ENCODE peak calls at places on chromosomes 5 and 9, in seven cellular contexts. T is H1, Y is K562, S is GM12878, F is HepG2, X is HCT116, G is SK-N-SH. Q is an unnamed sample.

GRCh38 chr5:25056846-25057245 is 412.1 kb upstream of the CDH10 start:
- DNase-seq in X (no peak), G (no peak), F (no peak), T (no peak), S (no peak), Y (no peak), Q (no peak)

GRCh38 chr5:173775261-173775660 is 112.9 kb upstream of the CPEB4 start:
- DNase-seq in F (no peak), Y (no peak), S (no peak), T (no peak), X (no peak), G (no peak), Q (no peak)

GRCh38 chr9:124450241-124450924 is at the start of gene ADGRD2:
- DNase-seq in Y (peak), T (peak), F (no peak), X (no peak), G (peak), S (no peak), Q (peak)

GRCh38 chr5:115542651-115543364 is 1.8 kb downstream of the FEM1C start:
- DNase-seq in G (no peak), Y (no peak), F (no peak), T (no peak), X (no peak), S (no peak), Q (no peak)

GRCh38 chr9:72949918-72950325 is 2.9 kb downstream of the ALDH1A1 start:
- DNase-seq in S (no peak), T (no peak), G (no peak), F (no peak), Y (no peak), X (no peak), Q (no peak)

GRCh38 chr9:13800776-13801175 is 513.2 kb downstream of the NFIB start:
- DNase-seq in S (no peak), X (no peak), Y (no peak), G (no peak), F (no peak), T (no peak), Q (no peak)

GRCh38 chr9:136949239-136949816 is 2.7 kb upstream of the LCN12 start:
- DNase-seq in T (no peak), G (no peak), Y (no peak), X (no peak), S (no peak), F (peak), Q (no peak)

GRCh38 chr9:110880123-110880522 is 158.1 kb downstream of the LPAR1 start:
- DNase-seq in S (no peak), T (no peak), X (no peak), F (no peak), G (no peak), Y (no peak), Q (no peak)

GRCh38 chr5:180790020-180790419 is 12.6 kb downstream of the MGAT1 start:
- DNase-seq in Y (no peak), T (peak), G (no peak), X (no peak), F (peak), S (no peak), Q (no peak)

GRCh38 chr5:88092938-88093635 is 175.6 kb downstream of the TMEM161B start:
- DNase-seq in S (no peak), F (no peak), T (no peak), X (no peak), Y (no peak), G (peak), Q (peak)

GRCh38 chr5:157611571-157612067 is 36.0 kb upstream of the ADAM19 start:
- DNase-seq in T (no peak), X (no peak), Y (no peak), S (peak), G (no peak), F (no peak), Q (no peak)

GRCh38 chr9:14722391-14723035 is at the start of gene CER1:
- DNase-seq in X (no peak), S (no peak), Y (no peak), T (peak), G (no peak), F (no peak), Q (peak)

GRCh38 chr5:181167814-181168488 is 20.6 kb downstream of the OR2V2 start:
- DNase-seq in S (no peak), X (no peak), Y (peak), F (no peak), G (peak), T (peak), Q (no peak)

GRCh38 chr5:88724201-88724600 is 158.8 kb downstream of the MEF2C start:
- DNase-seq in S (no peak), Y (no peak), X (peak), T (no peak), F (no peak), G (no peak), Q (no peak)

GRCh38 chr5:28542968-28543367 is 1504.6 kb upstream of the CDH9 start:
- DNase-seq in T (no peak), X (no peak), F (no peak), G (no peak), Y (no peak), S (no peak), Q (no peak)

GRCh38 chr5:29777373-29777772 is 1416.1 kb upstream of the CDH6 start:
- DNase-seq in X (no peak), T (no peak), F (no peak), S (no peak), Y (no peak), G (no peak), Q (no peak)

DNA sequence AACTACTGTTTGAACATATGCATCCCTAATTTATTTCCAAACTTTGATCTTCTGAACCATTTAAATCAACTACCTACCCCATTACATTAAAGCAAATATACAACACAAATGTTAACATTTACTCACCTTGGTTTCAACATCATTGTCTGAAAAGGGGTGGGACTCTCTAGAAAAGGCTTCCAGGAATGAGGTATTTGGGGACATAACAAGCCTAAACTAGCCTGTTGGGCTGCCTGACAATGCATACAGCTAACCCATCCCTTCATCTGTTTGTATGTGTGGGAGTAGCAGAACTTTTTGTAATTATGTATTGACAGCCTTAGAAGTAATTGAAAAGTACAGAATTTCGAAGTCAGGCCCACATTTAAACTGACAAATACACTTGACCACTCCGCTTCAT is 2225.9 kb upstream of the C9orf72 start:
- DNase-seq in F (peak), X (no peak), G (no peak), Y (no peak), T (no peak), S (no peak), Q (no peak)
- TF ChIP-seq YY1 in F (no peak), X (no peak), G (no peak), Y (no peak), T (no peak), S (no peak), Q (no peak)

DNA sequence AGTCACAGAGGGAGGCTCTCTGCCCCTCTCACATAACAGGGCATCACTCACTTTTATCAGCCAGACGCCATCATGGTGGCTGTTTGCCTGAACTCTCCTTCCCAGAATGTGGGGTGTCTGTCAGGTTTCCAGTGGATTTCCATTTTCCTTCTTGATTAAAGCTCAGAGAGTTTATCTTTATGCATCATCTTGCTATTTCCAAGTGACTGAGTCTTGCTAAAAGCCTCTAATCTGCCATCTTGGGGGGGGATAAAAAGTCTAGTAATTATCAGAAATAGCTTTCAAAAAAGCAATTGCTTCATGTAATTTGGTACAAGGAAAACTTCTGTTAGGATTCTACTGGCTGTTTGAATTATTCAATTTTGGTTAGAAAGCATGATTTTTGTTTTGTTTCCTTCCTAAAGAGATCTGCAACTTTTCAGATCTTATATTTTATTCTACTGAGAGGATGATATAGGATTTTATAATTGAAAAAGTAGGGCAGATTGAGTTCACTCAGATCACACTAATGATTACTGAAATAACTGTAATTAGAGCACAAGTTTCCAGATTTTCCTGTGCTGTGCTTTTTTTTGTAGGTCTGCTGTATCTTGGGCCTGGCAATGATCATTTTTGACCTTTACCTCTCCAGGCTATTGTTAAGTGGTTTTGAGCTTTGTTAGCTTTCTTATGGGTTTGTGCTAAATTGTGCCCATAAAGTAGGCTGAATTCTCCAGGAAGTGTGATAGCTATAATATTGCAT is 661.5 kb downstream of the TLE4 start:
- DNase-seq in S (no peak), T (no peak), F (no peak), G (peak), Y (no peak), X (no peak), Q (no peak)
- H3K4me3 ChIP-seq in S (no peak), T (no peak), F (no peak), G (no peak), Y (no peak), X (no peak), Q (no peak)

GRCh38 chr5:56515011-56515410 is 281.9 kb upstream of the ANKRD55 start:
- DNase-seq in X (no peak), G (no peak), F (no peak), T (no peak), Y (no peak), S (no peak), Q (no peak)

GRCh38 chr5:56511442-56511841 is 278.3 kb upstream of the ANKRD55 start:
- DNase-seq in Y (peak), T (no peak), G (no peak), F (no peak), X (no peak), S (no peak), Q (no peak)

GRCh38 chr5:56514246-56514645 is 281.1 kb upstream of the ANKRD55 start:
- DNase-seq in T (no peak), F (no peak), X (no peak), Y (no peak), G (no peak), S (no peak), Q (no peak)

GRCh38 chr5:56513141-56513540 is 280.0 kb upstream of the ANKRD55 start:
- DNase-seq in Y (no peak), F (no peak), T (no peak), S (no peak), X (no peak), G (no peak), Q (no peak)

DNA sequence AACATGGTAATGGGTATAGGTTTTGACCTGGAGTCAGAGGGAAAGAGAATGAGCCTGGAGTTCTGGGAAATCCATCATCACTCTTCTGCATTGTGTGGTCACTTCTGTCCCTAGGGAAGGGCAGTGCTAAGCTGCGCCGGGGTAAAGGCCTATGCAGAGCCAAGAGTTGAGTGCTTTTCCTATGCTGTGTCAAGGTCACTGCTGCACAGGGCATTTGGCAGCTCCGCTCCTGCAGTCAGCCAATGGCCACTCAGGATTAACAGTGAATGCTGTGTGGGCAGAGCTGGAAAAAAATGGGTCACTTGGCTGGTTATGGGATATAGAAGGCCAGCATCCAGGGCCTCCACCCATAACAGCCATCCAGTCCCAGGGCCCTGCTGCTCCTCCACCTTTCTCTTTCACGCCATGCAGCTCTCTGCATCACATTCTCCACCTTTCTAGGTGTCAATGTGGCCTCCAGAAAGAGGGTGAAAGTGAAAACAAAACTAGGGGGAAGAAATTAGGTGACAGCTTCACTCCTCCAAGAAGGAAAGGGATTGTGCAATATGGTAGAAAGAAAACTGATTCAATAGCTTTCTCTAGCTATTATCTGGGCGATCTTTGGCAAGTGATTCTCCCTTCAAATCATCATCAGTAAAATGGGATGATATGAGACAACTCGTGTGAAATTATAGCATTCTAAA is 279.3 kb upstream of the ANKRD55 start:
- DNase-seq in G (no peak), T (no peak), X (no peak), F (no peak), Y (no peak), S (no peak), Q (no peak)
- TF ChIP-seq YY1 in G (no peak), T (no peak), X (no peak), F (no peak), Y (no peak), S (no peak), Q (no peak)

GRCh38 chr5:150846651-150847333 is 471 bp downstream of the IRGM start:
- DNase-seq in F (peak), T (peak), X (peak), S (peak), G (peak), Y (peak), Q (peak)
- H3K4me3 ChIP-seq in F (no peak), T (no peak), X (no peak), S (peak), G (no peak), Y (no peak), Q (no peak)

GRCh38 chr9:112665347-112665746 is 52.6 kb downstream of the INIP start:
- DNase-seq in G (no peak), T (no peak), S (no peak), Y (no peak), F (no peak), X (no peak), Q (no peak)
- TF ChIP-seq YY1 in G (no peak), T (no peak), S (no peak), Y (no peak), F (no peak), X (no peak), Q (no peak)

GRCh38 chr9:115691686-115692085 is 461.9 kb upstream of the PAPPA start:
- DNase-seq in G (no peak), S (no peak), F (no peak), T (no peak), Y (no peak), X (no peak), Q (no peak)
- H3K4me3 ChIP-seq in G (no peak), S (no peak), F (no peak), T (no peak), Y (no peak), X (no peak), Q (no peak)

GRCh38 chr5:61450170-61450815 is 118.2 kb downstream of the ZSWIM6 start:
- DNase-seq in X (peak), F (no peak), S (no peak), G (no peak), Y (no peak), T (no peak), Q (no peak)
- TF ChIP-seq YY1 in X (no peak), F (no peak), S (no peak), G (peak), Y (no peak), T (no peak), Q (no peak)

GRCh38 chr5:66903709-66904108 is 292.9 kb downstream of the CD180 start:
- DNase-seq in S (no peak), F (no peak), T (no peak), X (no peak), G (no peak), Y (no peak), Q (no peak)
- H3K4me3 ChIP-seq in S (no peak), F (no peak), T (peak), X (no peak), G (no peak), Y (no peak), Q (no peak)

DNA sequence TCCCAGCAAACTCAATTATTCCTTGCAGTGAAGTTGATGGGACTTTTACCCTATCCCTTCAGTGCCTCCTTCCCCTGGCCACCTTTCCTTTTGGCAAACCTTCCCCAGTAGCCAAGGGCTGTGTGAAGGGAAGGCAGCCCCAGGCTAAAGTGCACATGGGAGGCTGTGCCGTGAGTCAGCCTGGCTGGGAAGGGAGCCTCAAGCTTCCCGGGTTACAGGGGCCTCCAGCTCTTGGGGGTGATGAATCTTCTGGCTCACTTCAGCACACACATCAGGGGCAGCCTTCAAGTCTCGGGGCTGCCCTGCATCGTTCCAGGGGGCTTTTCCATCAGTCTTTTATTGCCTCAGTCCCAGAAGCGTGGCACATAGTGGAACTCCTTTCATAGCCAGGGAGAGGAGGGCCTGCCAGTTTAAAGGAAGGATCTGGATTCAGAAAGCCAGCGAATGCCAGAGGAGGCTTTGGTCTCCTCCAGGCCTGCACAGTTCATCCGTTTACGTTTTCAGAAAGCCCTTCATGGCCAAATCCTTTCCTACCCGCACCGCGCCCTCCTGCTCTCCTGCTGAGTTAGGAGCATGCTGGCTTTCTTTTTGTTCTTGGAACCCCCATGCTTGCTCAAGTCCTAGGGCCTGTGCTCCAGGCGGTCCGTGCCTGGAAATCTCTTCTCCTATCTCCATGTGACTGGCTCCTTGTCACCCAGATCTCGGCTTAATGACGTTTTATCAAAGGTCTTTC is 134.8 kb upstream of the KLF4 start:
- DNase-seq in G (no peak), S (no peak), Y (no peak), X (no peak), F (no peak), T (no peak), Q (no peak)
- TF ChIP-seq YY1 in G (no peak), S (no peak), Y (no peak), X (no peak), F (no peak), T (no peak), Q (no peak)

GRCh38 chr9:23821400-23822181 is 4.4 kb downstream of the ELAVL2 start:
- DNase-seq in G (peak), F (no peak), S (no peak), Y (no peak), T (peak), X (no peak), Q (no peak)
- H3K4me3 ChIP-seq in G (peak), F (no peak), S (no peak), Y (no peak), T (peak), X (no peak), Q (peak)

Q was measured in NT2/D1.